ENCODE peak calls at places on chromosomes 4 and X, in ten cellular contexts. One of them, this sample, is unnamed.
A peak's percentile ranks its signal among the peaks of the same experiment; 100 is the strongest.

GRCh38 chrX:153351981-153352380 is 18.0 kb downstream of the ZNF275 start:
- DNase-seq in upper lobe of right lung: no peak
- DNase-seq in CD14-positive monocyte: no peak
- DNase-seq in AG04450: no peak
- DNase-seq in endothelial cell of umbilical vein: no peak
- DNase-seq in body of pancreas: no peak
- DNase-seq in left lung: no peak
- DNase-seq in coronary artery: peak; percentile 22
- DNase-seq in RWPE1: no peak
- DNase-seq in neural crest cell: no peak
- DNase-seq in this sample: no peak

GRCh38 chr4:189341881-189342280 is 598.8 kb upstream of the FRG1 start:
- DNase-seq in coronary artery: no peak
- DNase-seq in upper lobe of right lung: no peak
- DNase-seq in CD14-positive monocyte: no peak
- DNase-seq in endothelial cell of umbilical vein: no peak
- DNase-seq in left lung: no peak
- DNase-seq in body of pancreas: no peak
- DNase-seq in neural crest cell: no peak
- DNase-seq in RWPE1: no peak
- DNase-seq in AG04450: no peak
- DNase-seq in this sample: no peak

GRCh38 chr4:107094976-107095375 is 58.9 kb upstream of the DKK2 start:
- DNase-seq in RWPE1: no peak
- DNase-seq in body of pancreas: no peak
- DNase-seq in left lung: no peak
- DNase-seq in coronary artery: no peak
- DNase-seq in CD14-positive monocyte: no peak
- DNase-seq in AG04450: no peak
- DNase-seq in endothelial cell of umbilical vein: no peak
- DNase-seq in neural crest cell: no peak
- DNase-seq in upper lobe of right lung: no peak
- DNase-seq in this sample: no peak

GRCh38 chr4:39814403-39815185 is 116.7 kb downstream of the UBE2K start:
- DNase-seq in neural crest cell: no peak
- DNase-seq in body of pancreas: no peak
- DNase-seq in RWPE1: peak; percentile 30
- DNase-seq in endothelial cell of umbilical vein: no peak
- DNase-seq in CD14-positive monocyte: no peak
- DNase-seq in upper lobe of right lung: no peak
- DNase-seq in left lung: no peak
- DNase-seq in coronary artery: no peak
- DNase-seq in AG04450: no peak
- DNase-seq in this sample: no peak

GRCh38 chrX:117895418-117895817 is 221.2 kb downstream of the KLHL13 start:
- DNase-seq in upper lobe of right lung: no peak
- DNase-seq in AG04450: no peak
- DNase-seq in endothelial cell of umbilical vein: no peak
- DNase-seq in body of pancreas: no peak
- DNase-seq in RWPE1: no peak
- DNase-seq in left lung: no peak
- DNase-seq in CD14-positive monocyte: no peak
- DNase-seq in neural crest cell: no peak
- DNase-seq in coronary artery: no peak
- DNase-seq in this sample: no peak

GRCh38 chr4:173526034-173526482 is 4.0 kb downstream of the HAND2 start:
- DNase-seq in neural crest cell: no peak
- DNase-seq in coronary artery: no peak
- DNase-seq in RWPE1: no peak
- DNase-seq in AG04450: no peak
- DNase-seq in CD14-positive monocyte: no peak
- DNase-seq in left lung: no peak
- DNase-seq in upper lobe of right lung: no peak
- DNase-seq in body of pancreas: no peak
- DNase-seq in endothelial cell of umbilical vein: no peak
- DNase-seq in this sample: no peak

GRCh38 chrX:124260845-124261244 is 71.6 kb upstream of the TEX13D start:
- DNase-seq in neural crest cell: no peak
- DNase-seq in upper lobe of right lung: no peak
- DNase-seq in body of pancreas: no peak
- DNase-seq in RWPE1: no peak
- DNase-seq in coronary artery: no peak
- DNase-seq in AG04450: no peak
- DNase-seq in endothelial cell of umbilical vein: no peak
- DNase-seq in left lung: no peak
- DNase-seq in CD14-positive monocyte: no peak
- DNase-seq in this sample: no peak

GRCh38 chr4:36320130-36320902 is 38.9 kb downstream of the DTHD1 start:
- DNase-seq in body of pancreas: no peak
- DNase-seq in upper lobe of right lung: no peak
- DNase-seq in endothelial cell of umbilical vein: no peak
- DNase-seq in RWPE1: no peak
- DNase-seq in neural crest cell: no peak
- DNase-seq in coronary artery: no peak
- DNase-seq in AG04450: no peak
- DNase-seq in CD14-positive monocyte: no peak
- DNase-seq in left lung: no peak
- DNase-seq in this sample: no peak

GRCh38 chrX:103309860-103310591 is 764 bp downstream of the BEX2 start:
- DNase-seq in upper lobe of right lung: peak; percentile 55
- DNase-seq in endothelial cell of umbilical vein: no peak
- DNase-seq in coronary artery: no peak
- DNase-seq in neural crest cell: no peak
- DNase-seq in CD14-positive monocyte: no peak
- DNase-seq in AG04450: no peak
- DNase-seq in RWPE1: no peak
- DNase-seq in body of pancreas: peak; percentile 13
- DNase-seq in left lung: no peak
- DNase-seq in this sample: no peak

GRCh38 chr4:83850435-83850834 is 314.5 kb downstream of the GPAT3 start:
- DNase-seq in upper lobe of right lung: no peak
- DNase-seq in endothelial cell of umbilical vein: no peak
- DNase-seq in left lung: no peak
- DNase-seq in coronary artery: no peak
- DNase-seq in RWPE1: no peak
- DNase-seq in AG04450: no peak
- DNase-seq in neural crest cell: no peak
- DNase-seq in body of pancreas: no peak
- DNase-seq in CD14-positive monocyte: no peak
- DNase-seq in this sample: no peak

GRCh38 chrX:130497531-130497930 is 95.7 kb downstream of the RBMX2 start:
- DNase-seq in RWPE1: no peak
- DNase-seq in upper lobe of right lung: no peak
- DNase-seq in left lung: no peak
- DNase-seq in CD14-positive monocyte: no peak
- DNase-seq in AG04450: no peak
- DNase-seq in body of pancreas: no peak
- DNase-seq in coronary artery: no peak
- DNase-seq in endothelial cell of umbilical vein: no peak
- DNase-seq in neural crest cell: no peak
- DNase-seq in this sample: no peak

GRCh38 chrX:130887392-130887791 is 15.6 kb downstream of the ENOX2 start:
- DNase-seq in CD14-positive monocyte: no peak
- DNase-seq in left lung: no peak
- DNase-seq in AG04450: no peak
- DNase-seq in body of pancreas: no peak
- DNase-seq in neural crest cell: no peak
- DNase-seq in RWPE1: no peak
- DNase-seq in coronary artery: no peak
- DNase-seq in upper lobe of right lung: no peak
- DNase-seq in endothelial cell of umbilical vein: no peak
- DNase-seq in this sample: no peak

GRCh38 chrX:9465380-9466114 is 689 bp downstream of the TBL1X start:
- DNase-seq in coronary artery: no peak
- DNase-seq in AG04450: no peak
- DNase-seq in endothelial cell of umbilical vein: peak; percentile 6
- DNase-seq in body of pancreas: no peak
- DNase-seq in RWPE1: no peak
- DNase-seq in upper lobe of right lung: peak; percentile 64
- DNase-seq in CD14-positive monocyte: no peak
- DNase-seq in neural crest cell: peak; percentile 7
- DNase-seq in left lung: no peak
- DNase-seq in this sample: peak; percentile 40

GRCh38 chr4:62531731-62532130 is 1331.6 kb downstream of the ADGRL3 start:
- DNase-seq in left lung: no peak
- DNase-seq in endothelial cell of umbilical vein: no peak
- DNase-seq in AG04450: no peak
- DNase-seq in upper lobe of right lung: no peak
- DNase-seq in body of pancreas: no peak
- DNase-seq in coronary artery: no peak
- DNase-seq in neural crest cell: no peak
- DNase-seq in CD14-positive monocyte: no peak
- DNase-seq in RWPE1: no peak
- DNase-seq in this sample: no peak

GRCh38 chrX:103081051-103081450 is 11.9 kb downstream of the NXF3 start:
- DNase-seq in AG04450: no peak
- DNase-seq in coronary artery: no peak
- DNase-seq in body of pancreas: peak; percentile 47
- DNase-seq in CD14-positive monocyte: no peak
- DNase-seq in left lung: no peak
- DNase-seq in endothelial cell of umbilical vein: no peak
- DNase-seq in neural crest cell: no peak
- DNase-seq in RWPE1: no peak
- DNase-seq in upper lobe of right lung: no peak
- DNase-seq in this sample: no peak

GRCh38 chrX:16700734-16701133 is 11.7 kb downstream of the CTPS2 start:
- DNase-seq in body of pancreas: peak; percentile 19
- DNase-seq in RWPE1: no peak
- DNase-seq in neural crest cell: no peak
- DNase-seq in upper lobe of right lung: no peak
- DNase-seq in CD14-positive monocyte: no peak
- DNase-seq in AG04450: no peak
- DNase-seq in coronary artery: no peak
- DNase-seq in left lung: no peak
- DNase-seq in endothelial cell of umbilical vein: no peak
- DNase-seq in this sample: no peak

DNA sequence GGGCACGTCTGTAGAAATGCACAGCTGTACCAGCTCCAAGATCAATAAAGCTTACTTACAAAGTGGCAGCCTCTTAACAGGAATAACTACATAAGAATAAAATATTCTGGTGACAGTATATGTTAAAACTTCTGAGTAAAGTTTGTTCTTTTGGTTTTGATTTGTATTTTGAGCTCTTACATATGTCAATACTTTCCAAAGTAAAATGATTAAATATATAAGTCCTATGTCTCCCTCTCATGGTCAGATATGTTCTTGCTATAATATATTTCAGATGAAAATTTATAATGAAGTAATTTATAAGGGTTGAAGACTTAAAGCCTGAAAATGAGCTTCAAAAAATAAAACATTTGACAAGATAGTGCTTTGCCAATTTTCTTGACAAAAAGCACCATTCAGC is 254.4 kb downstream of the NPFFR2 start:
- DNase-seq in RWPE1: peak; percentile 24
- DNase-seq in left lung: no peak
- DNase-seq in endothelial cell of umbilical vein: peak; percentile 10
- DNase-seq in neural crest cell: no peak
- DNase-seq in AG04450: no peak
- DNase-seq in upper lobe of right lung: no peak
- DNase-seq in CD14-positive monocyte: no peak
- DNase-seq in body of pancreas: no peak
- DNase-seq in coronary artery: no peak
- DNase-seq in this sample: no peak
- TF ChIP-seq CTCF in RWPE1: peak; percentile 9
- TF ChIP-seq CTCF in left lung: no peak
- TF ChIP-seq CTCF in endothelial cell of umbilical vein: no peak
- TF ChIP-seq CTCF in neural crest cell: peak; percentile 61
- TF ChIP-seq CTCF in AG04450: peak; percentile 34
- TF ChIP-seq CTCF in upper lobe of right lung: peak; percentile 15
- TF ChIP-seq CTCF in CD14-positive monocyte: no peak
- TF ChIP-seq CTCF in body of pancreas: no peak
- TF ChIP-seq CTCF in coronary artery: no peak
- TF ChIP-seq CTCF in this sample: no peak

GRCh38 chr4:144734522-144734921 is 88.6 kb downstream of the HHIP start:
- DNase-seq in upper lobe of right lung: no peak
- DNase-seq in left lung: no peak
- DNase-seq in neural crest cell: no peak
- DNase-seq in CD14-positive monocyte: no peak
- DNase-seq in body of pancreas: no peak
- DNase-seq in endothelial cell of umbilical vein: no peak
- DNase-seq in AG04450: peak; percentile 20
- DNase-seq in coronary artery: no peak
- DNase-seq in RWPE1: peak; percentile 26
- DNase-seq in this sample: no peak

GRCh38 chr4:144732584-144733130 is 86.7 kb downstream of the HHIP start:
- DNase-seq in endothelial cell of umbilical vein: no peak
- DNase-seq in coronary artery: no peak
- DNase-seq in RWPE1: no peak
- DNase-seq in left lung: no peak
- DNase-seq in CD14-positive monocyte: no peak
- DNase-seq in upper lobe of right lung: no peak
- DNase-seq in AG04450: no peak
- DNase-seq in body of pancreas: no peak
- DNase-seq in neural crest cell: no peak
- DNase-seq in this sample: no peak

GRCh38 chr4:144738649-144739048 is 92.7 kb downstream of the HHIP start:
- DNase-seq in upper lobe of right lung: no peak
- DNase-seq in RWPE1: no peak
- DNase-seq in endothelial cell of umbilical vein: no peak
- DNase-seq in neural crest cell: no peak
- DNase-seq in CD14-positive monocyte: no peak
- DNase-seq in coronary artery: no peak
- DNase-seq in body of pancreas: no peak
- DNase-seq in left lung: no peak
- DNase-seq in AG04450: no peak
- DNase-seq in this sample: no peak

GRCh38 chr4:144733566-144733965 is 87.6 kb downstream of the HHIP start:
- DNase-seq in RWPE1: no peak
- DNase-seq in endothelial cell of umbilical vein: no peak
- DNase-seq in body of pancreas: no peak
- DNase-seq in left lung: no peak
- DNase-seq in neural crest cell: no peak
- DNase-seq in AG04450: no peak
- DNase-seq in coronary artery: no peak
- DNase-seq in upper lobe of right lung: no peak
- DNase-seq in CD14-positive monocyte: no peak
- DNase-seq in this sample: no peak
- TF ChIP-seq CTCF in RWPE1: no peak
- TF ChIP-seq CTCF in endothelial cell of umbilical vein: no peak
- TF ChIP-seq CTCF in body of pancreas: no peak
- TF ChIP-seq CTCF in left lung: no peak
- TF ChIP-seq CTCF in neural crest cell: no peak
- TF ChIP-seq CTCF in AG04450: no peak
- TF ChIP-seq CTCF in coronary artery: no peak
- TF ChIP-seq CTCF in upper lobe of right lung: no peak
- TF ChIP-seq CTCF in CD14-positive monocyte: no peak
- TF ChIP-seq CTCF in this sample: no peak

GRCh38 chrX:133254666-133255065 is 36.5 kb upstream of the TFDP3 start:
- DNase-seq in AG04450: no peak
- DNase-seq in upper lobe of right lung: no peak
- DNase-seq in RWPE1: peak; percentile 13
- DNase-seq in body of pancreas: no peak
- DNase-seq in left lung: no peak
- DNase-seq in endothelial cell of umbilical vein: no peak
- DNase-seq in CD14-positive monocyte: no peak
- DNase-seq in coronary artery: no peak
- DNase-seq in neural crest cell: no peak
- DNase-seq in this sample: no peak
- TF ChIP-seq CTCF in AG04450: no peak
- TF ChIP-seq CTCF in upper lobe of right lung: no peak
- TF ChIP-seq CTCF in RWPE1: no peak
- TF ChIP-seq CTCF in body of pancreas: no peak
- TF ChIP-seq CTCF in left lung: no peak
- TF ChIP-seq CTCF in endothelial cell of umbilical vein: no peak
- TF ChIP-seq CTCF in CD14-positive monocyte: no peak
- TF ChIP-seq CTCF in coronary artery: no peak
- TF ChIP-seq CTCF in neural crest cell: no peak
- TF ChIP-seq CTCF in this sample: no peak

GRCh38 chr4:47926667-47927258 is 12.4 kb upstream of the NFXL1 start:
- DNase-seq in body of pancreas: peak; percentile 65
- DNase-seq in coronary artery: no peak
- DNase-seq in neural crest cell: peak; percentile 60
- DNase-seq in CD14-positive monocyte: peak; percentile 45
- DNase-seq in endothelial cell of umbilical vein: peak; percentile 49
- DNase-seq in AG04450: no peak
- DNase-seq in upper lobe of right lung: peak; percentile 67
- DNase-seq in RWPE1: peak; percentile 26
- DNase-seq in left lung: no peak
- DNase-seq in this sample: no peak
- TF ChIP-seq CTCF in body of pancreas: peak; percentile 72
- TF ChIP-seq CTCF in coronary artery: peak; percentile 57
- TF ChIP-seq CTCF in neural crest cell: peak; percentile 79
- TF ChIP-seq CTCF in CD14-positive monocyte: peak; percentile 67
- TF ChIP-seq CTCF in endothelial cell of umbilical vein: peak; percentile 69
- TF ChIP-seq CTCF in AG04450: peak; percentile 75
- TF ChIP-seq CTCF in upper lobe of right lung: peak; percentile 74
- TF ChIP-seq CTCF in RWPE1: peak; percentile 53
- TF ChIP-seq CTCF in left lung: peak; percentile 38
- TF ChIP-seq CTCF in this sample: no peak

This sample was measured in activated B cell treated with CpG ODN at 0.5 μM for 24 hours.